ENCODE peak calls at places on chromosome 5, in five cellular contexts. Y is RCC 7860; B is stimulated activated CD8-positive, alpha-beta memory T cell treated with anti-CD3 and anti-CD28 coated beads, Interleukin-4, amount 100 ng/mL, for 24 hours; Z is GM23248; I is smooth muscle cell of the brain vasculature. M is an unnamed sample.

GRCh38 chr5:176436641-176437040 is 11.5 kb upstream of the FAF2 start:
- DNase-seq in Z (peak; percentile 72), Y (peak; percentile 18), B (no peak), I (no peak), M (no peak)

GRCh38 chr5:180235846-180236245 is 26.8 kb upstream of the RASGEF1C start:
- DNase-seq in B (no peak), I (no peak), Y (no peak), Z (no peak), M (no peak)

GRCh38 chr5:1763960-1764605 is 35.6 kb downstream of the MRPL36 start:
- DNase-seq in Y (no peak), Z (peak; percentile 16), B (no peak), I (no peak), M (no peak)

GRCh38 chr5:34895641-34896419 is 19.5 kb downstream of the RAD1 start:
- DNase-seq in B (no peak), I (no peak), Z (peak; percentile 26), Y (no peak), M (no peak)

GRCh38 chr5:946720-947625 is 54.3 kb downstream of the TRIP13 start:
- DNase-seq in Y (no peak), I (no peak), B (no peak), Z (no peak), M (no peak)

GRCh38 chr5:104016650-104017049 is 454.1 kb upstream of the NUDT12 start:
- DNase-seq in Y (no peak), Z (peak; percentile 0), I (no peak), B (no peak), M (no peak)

GRCh38 chr5:158879993-158880392 is 219.7 kb downstream of the EBF1 start:
- DNase-seq in Y (no peak), B (no peak), I (no peak), Z (no peak), M (no peak)

GRCh38 chr5:125205604-125206221 is 459.3 kb upstream of the ZNF608 start:
- DNase-seq in I (no peak), B (no peak), Z (no peak), Y (no peak), M (no peak)

GRCh38 chr5:143263272-143263810 is 140.1 kb downstream of the NR3C1 start:
- DNase-seq in I (no peak), B (no peak), Y (no peak), Z (no peak), M (no peak)

GRCh38 chr5:180470966-180471582 is 23.1 kb upstream of the CNOT6 start:
- DNase-seq in I (peak; percentile 44), B (peak; percentile 25), Y (peak; percentile 29), Z (peak; percentile 68), M (peak; percentile 30)

GRCh38 chr5:173753307-173754168 is 134.6 kb upstream of the CPEB4 start:
- DNase-seq in Z (no peak), Y (no peak), I (no peak), B (no peak), M (no peak)

GRCh38 chr5:149162401-149163084 is 21.2 kb downstream of the ABLIM3 start:
- DNase-seq in Y (peak; percentile 71), B (no peak), Z (peak; percentile 67), I (no peak), M (no peak)

GRCh38 chr5:174571662-174572397 is 152.6 kb upstream of the MSX2 start:
- DNase-seq in I (peak; percentile 97), B (no peak), Z (peak; percentile 76), Y (peak; percentile 86), M (no peak)

GRCh38 chr5:133655966-133656365 is 43.6 kb upstream of the FSTL4 start:
- DNase-seq in Z (no peak), B (no peak), I (no peak), Y (no peak), M (no peak)

GRCh38 chr5:153618857-153619256 is 128.4 kb downstream of the GRIA1 start:
- DNase-seq in B (no peak), I (no peak), Z (peak; percentile 45), Y (peak; percentile 11), M (no peak)

GRCh38 chr5:137566118-137566541 is 67.0 kb upstream of the SPOCK1 start:
- DNase-seq in I (no peak), Z (peak; percentile 61), Y (no peak), B (no peak), M (no peak)

GRCh38 chr5:88045931-88046461 is 222.6 kb downstream of the TMEM161B start:
- DNase-seq in Z (no peak), Y (no peak), B (no peak), I (no peak), M (no peak)